ENCODE peak calls at places on chromosomes 3 and 15, in four cellular contexts. U, X, I and K are unnamed samples.

GRCh38 chr15:69468241-69469121 is 15.9 kb downstream of the RPLP1 start:
- DNase-seq in U (no peak), X (peak; percentile 85), I (no peak), K (no peak)

GRCh38 chr3:128436214-128436613 is 30.5 kb downstream of the DNAJB8 start:
- DNase-seq in U (no peak), X (no peak), I (no peak), K (no peak)

GRCh38 chr3:32934150-32934742 is 17.2 kb upstream of the CCR4 start:
- DNase-seq in U (peak; percentile 22), X (peak; percentile 62), I (no peak), K (peak; percentile 62)

GRCh38 chr3:184336484-184337230 is 743 bp upstream of the FAM131A start:
- DNase-seq in U (peak; percentile 66), X (peak; percentile 90), I (no peak), K (peak; percentile 60)

GRCh38 chr3:183555541-183556081 is at the start of gene KLHL6:
- DNase-seq in U (peak; percentile 94), X (no peak), I (no peak), K (no peak)

GRCh38 chr3:123521179-123521969 is 63.5 kb downstream of the HACD2 start:
- DNase-seq in U (peak; percentile 67), X (no peak), I (no peak), K (no peak)

GRCh38 chr3:111852540-111852939 is 6.5 kb upstream of the PHLDB2 start:
- DNase-seq in U (peak; percentile 86), X (no peak), I (no peak), K (no peak)

GRCh38 chr3:159783780-159784747 is 204.6 kb upstream of the IL12A start:
- DNase-seq in U (no peak), X (no peak), I (no peak), K (no peak)

GRCh38 chr3:159829056-159829995 is 159.3 kb upstream of the IL12A start:
- DNase-seq in U (peak; percentile 85), X (peak; percentile 92), I (no peak), K (peak; percentile 17)

GRCh38 chr3:70982700-70983140 is 600.8 kb downstream of the FOXP1 start:
- DNase-seq in U (peak; percentile 97), X (no peak), I (no peak), K (peak; percentile 26)

GRCh38 chr15:40449275-40449674 is 8.5 kb downstream of the BAHD1 start:
- DNase-seq in U (no peak), X (no peak), I (no peak), K (no peak)

GRCh38 chr3:48594431-48595049 is 589 bp downstream of the COL7A1 start:
- DNase-seq in U (no peak), X (no peak), I (no peak), K (no peak)
- H3K4me3 ChIP-seq in U (no peak overlapping the region), X (peak overlapping the region; percentile 7), I (peak overlapping the region; percentile 54), K (no peak overlapping the region)

GRCh38 chr3:13479582-13480339 is at the start of gene HDAC11:
- DNase-seq in U (peak; percentile 97), X (peak; percentile 100), I (peak; percentile 99), K (peak; percentile 97)
- TF ChIP-seq CTCF in U (no peak), X (no peak), I (peak; percentile 50), K (peak; percentile 62)

GRCh38 chr3:45739944-45740343 is 50.7 kb downstream of the SACM1L start:
- DNase-seq in U (no peak), X (no peak), I (no peak), K (no peak)
- H3K4me3 ChIP-seq in U (no peak overlapping the region), X (no peak overlapping the region), I (no peak overlapping the region), K (no peak overlapping the region)

DNA sequence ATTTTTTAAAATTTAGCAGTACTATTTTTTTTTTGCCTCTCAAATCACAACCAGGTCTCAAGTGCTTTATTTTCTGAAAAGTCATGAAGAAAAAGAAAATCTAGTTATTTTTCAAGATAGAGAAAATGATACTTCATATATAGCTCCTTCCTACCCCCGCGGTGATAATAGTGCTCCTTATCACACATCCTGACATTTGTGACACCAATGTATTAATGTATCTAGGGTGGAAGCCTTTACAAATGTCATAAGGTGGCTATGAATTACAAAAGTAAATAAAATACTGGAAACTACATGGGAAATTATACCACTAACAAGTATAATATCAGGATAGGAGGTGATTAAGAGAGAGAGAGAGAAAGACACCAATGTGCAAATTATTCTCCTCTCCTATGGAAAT is 582.2 kb downstream of the UNC13C start:
- DNase-seq in U (no peak), X (no peak), I (no peak), K (no peak)
- TF ChIP-seq CTCF in U (no peak), X (no peak), I (no peak), K (no peak)

GRCh38 chr3:137764001-137764433 is at the start of gene SOX14:
- DNase-seq in U (no peak), X (no peak), I (no peak), K (no peak)
- H3K4me3 ChIP-seq in U (no peak within 1 kb of the TSS), X (no peak within 1 kb of the TSS), I (peak within 1 kb of the TSS; percentile 24), K (no peak within 1 kb of the TSS)

GRCh38 chr3:62872318-62872717 is 2.9 kb downstream of the CADPS start:
- DNase-seq in U (no peak), X (no peak), I (no peak), K (no peak)

GRCh38 chr3:62873672-62874397 is 1.4 kb downstream of the CADPS start:
- DNase-seq in U (no peak), X (no peak), I (peak; percentile 69), K (no peak)

GRCh38 chr3:62874398-62875102 is 666 bp downstream of the CADPS start:
- DNase-seq in U (no peak), X (no peak), I (no peak), K (no peak)

GRCh38 chr3:62875103-62876002 is at the start of gene CADPS:
- DNase-seq in U (no peak), X (no peak), I (peak; percentile 83), K (no peak)

DNA sequence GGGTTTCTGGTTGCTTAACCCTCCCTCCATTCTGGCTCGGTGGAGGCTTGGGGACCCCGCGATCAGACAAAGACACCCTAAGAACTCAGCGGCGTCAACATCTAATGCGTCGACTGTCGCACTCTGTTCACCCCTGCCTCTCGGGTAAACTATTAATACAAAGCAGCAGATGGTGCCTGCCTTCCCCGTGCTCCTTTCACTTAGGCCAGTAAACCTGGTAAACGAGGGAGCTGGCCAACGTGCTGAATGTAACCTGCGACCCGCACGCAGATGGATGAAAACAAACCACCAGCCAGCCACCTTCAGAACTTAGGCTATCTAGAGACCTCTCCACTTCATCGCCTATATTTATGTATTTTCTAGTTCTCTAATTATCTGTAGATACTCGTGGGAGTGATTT is 848 bp upstream of the CADPS start:
- DNase-seq in U (peak; percentile 21), X (no peak), I (no peak), K (peak; percentile 18)
- TF ChIP-seq CTCF in U (no peak), X (no peak), I (no peak), K (no peak)

DNA sequence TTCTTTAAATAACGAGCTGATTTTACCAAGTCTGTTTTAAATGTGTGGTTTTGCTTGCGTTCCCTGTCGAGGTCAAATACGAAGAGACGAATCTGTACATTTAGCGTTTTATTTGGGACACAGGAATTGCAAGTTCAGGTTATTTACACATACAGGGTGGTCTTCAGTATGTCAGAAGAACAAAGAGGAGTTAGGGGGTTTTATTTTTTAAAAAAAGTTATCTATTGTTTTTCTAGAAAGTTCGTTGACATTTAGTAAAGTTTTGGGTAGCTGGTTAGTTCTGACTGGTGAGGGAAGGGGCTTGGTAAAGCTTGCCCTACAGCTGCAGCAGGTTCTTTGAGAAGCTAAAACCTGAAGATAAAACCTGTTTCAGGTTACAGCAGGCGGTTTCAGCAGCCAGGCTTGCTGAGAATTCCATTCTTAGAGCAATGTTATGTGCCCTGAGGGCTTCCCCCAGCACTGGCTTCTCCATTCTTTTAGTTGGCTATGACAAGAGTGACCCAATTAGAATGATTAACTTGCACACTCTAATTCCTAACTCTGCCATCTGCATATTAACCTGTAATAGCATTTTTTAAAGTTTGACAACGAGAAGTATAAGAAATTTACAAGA is 810 bp upstream of the ZNF280D start:
- DNase-seq in U (no peak), X (no peak), I (no peak), K (no peak)
- H3K4me3 ChIP-seq in U (no peak overlapping the region), X (no peak overlapping the region), I (peak overlapping the region; percentile 76), K (no peak overlapping the region)